ENCODE peak calls at places on chromosomes 13 and 19, in nine cellular contexts. K is IMR-90, V is gastrocnemius medialis, O is K562, M is right lobe of liver, N is heart left ventricle, Z is HCT116, C is Peyer's patch, L is body of pancreas. I is an unnamed sample. For H3K4me1, the result is how much of the 10 kb centered on the place peaks cover.

GRCh38 chr13:92303428-92303827 is 905.0 kb downstream of the GPC5 start:
- DNase-seq in Z (no peak), O (no peak), C (no peak), M (no peak), K (peak), N (no peak), L (no peak), V (no peak), I (no peak)

GRCh38 chr13:71625183-71625582 is 241.8 kb downstream of the DACH1 start:
- DNase-seq in O (no peak), C (no peak), L (no peak), M (no peak), V (no peak), Z (no peak), N (no peak), K (peak), I (no peak)

GRCh38 chr13:43664700-43665191 is 122.0 kb downstream of the ENOX1 start:
- DNase-seq in O (no peak), Z (no peak), V (no peak), K (peak), N (peak), L (peak), M (no peak), C (peak), I (no peak)

GRCh38 chr13:23509781-23510543 is 60.2 kb upstream of the TNFRSF19 start:
- DNase-seq in Z (no peak), K (peak), M (no peak), O (no peak), L (no peak), V (no peak), N (no peak), C (no peak), I (no peak)

GRCh38 chr13:98923641-98924397 is 54.0 kb downstream of the DOCK9 start:
- DNase-seq in C (no peak), Z (no peak), M (no peak), K (no peak), N (no peak), O (no peak), L (no peak), V (no peak), I (no peak)

GRCh38 chr19:54041969-54042606 is 21.6 kb downstream of the VSTM1 start:
- DNase-seq in C (no peak), M (no peak), L (no peak), Z (no peak), O (no peak), V (no peak), N (no peak), K (no peak), I (no peak)

GRCh38 chr19:45117167-45117594 is 24.2 kb downstream of the PPP1R37 start:
- DNase-seq in C (no peak), L (no peak), O (peak), Z (no peak), M (no peak), V (no peak), K (peak), N (no peak), I (no peak)

GRCh38 chr19:33426621-33427475 is 53.3 kb downstream of the CEBPG start:
- DNase-seq in N (no peak), L (no peak), V (no peak), M (peak), K (no peak), O (no peak), Z (no peak), C (no peak), I (no peak)

GRCh38 chr19:17681505-17682125 is 6.5 kb downstream of the UNC13A start:
- DNase-seq in N (peak), Z (no peak), K (peak), M (no peak), C (no peak), L (no peak), V (no peak), O (peak), I (no peak)

GRCh38 chr13:106990594-106990993 is 422.7 kb upstream of the ARGLU1 start:
- DNase-seq in Z (no peak), K (peak), O (no peak), M (no peak), L (no peak), V (no peak), C (no peak), N (no peak), I (no peak)

GRCh38 chr13:102589291-102589822 is 7.4 kb upstream of the TPP2 start:
- DNase-seq in L (no peak), N (no peak), Z (no peak), V (no peak), C (no peak), K (peak), O (no peak), M (no peak), I (no peak)

GRCh38 chr13:24208314-24208713 is 47.8 kb downstream of the SPATA13 start:
- DNase-seq in Z (peak), O (no peak), N (no peak), C (no peak), M (no peak), K (peak), L (peak), V (no peak), I (no peak)

GRCh38 chr13:99477493-99477892 is 23.8 kb upstream of the TM9SF2 start:
- DNase-seq in C (no peak), Z (no peak), V (no peak), L (no peak), O (no peak), N (no peak), K (no peak), M (no peak), I (no peak)

GRCh38 chr13:32790731-32791130 is 204.5 kb downstream of the PDS5B start:
- DNase-seq in O (peak), Z (no peak), N (no peak), K (no peak), C (no peak), M (no peak), L (no peak), V (no peak), I (no peak)

GRCh38 chr13:104900186-104900817 is 1635.2 kb downstream of the EFNB2 start:
- DNase-seq in N (no peak), M (no peak), C (no peak), O (no peak), L (no peak), V (no peak), K (no peak), Z (no peak), I (no peak)

GRCh38 chr13:99214232-99214631 is 13.6 kb downstream of the UBAC2 start:
- DNase-seq in O (no peak), M (no peak), N (no peak), C (no peak), K (no peak), L (no peak), V (no peak), Z (no peak), I (no peak)

GRCh38 chr13:100334209-100334608 is 245.3 kb downstream of the PCCA start:
- DNase-seq in Z (no peak), L (no peak), K (no peak), M (no peak), C (no peak), N (no peak), V (no peak), O (no peak), I (no peak)

GRCh38 chr19:54478677-54479266 is 5.7 kb upstream of the CDC42EP5 start:
- DNase-seq in L (no peak), O (peak), N (no peak), V (no peak), M (no peak), K (peak), Z (peak), C (no peak), I (no peak)

GRCh38 chr19:29547981-29548380 is 22.2 kb downstream of the VSTM2B start:
- DNase-seq in V (no peak), Z (no peak), L (no peak), O (no peak), M (peak), C (no peak), K (no peak), N (no peak), I (peak)

GRCh38 chr13:82674546-82674945 is 1207.7 kb downstream of the SLITRK1 start:
- DNase-seq in L (no peak), O (no peak), Z (no peak), C (no peak), M (no peak), K (no peak), V (no peak), N (no peak), I (no peak)

GRCh38 chr19:19315444-19315843 is 4.9 kb downstream of the SUGP1 start:
- DNase-seq in Z (no peak), V (no peak), K (no peak), C (no peak), N (no peak), L (no peak), O (no peak), M (no peak), I (no peak)

GRCh38 chr13:47135800-47136658 is 239.2 kb upstream of the HTR2A start:
- DNase-seq in Z (no peak), N (no peak), K (no peak), O (no peak), M (peak), C (no peak), L (peak), V (no peak), I (no peak)

GRCh38 chr19:31342926-31343325 is 6.3 kb downstream of the TSHZ3 start:
- DNase-seq in O (no peak), N (no peak), K (no peak), L (no peak), Z (no peak), V (no peak), C (no peak), M (no peak), I (no peak)

GRCh38 chr13:110211735-110212134 is 95.2 kb downstream of the COL4A1 start:
- DNase-seq in L (no peak), O (no peak), M (no peak), C (no peak), V (no peak), K (no peak), N (no peak), Z (no peak), I (no peak)

DNA sequence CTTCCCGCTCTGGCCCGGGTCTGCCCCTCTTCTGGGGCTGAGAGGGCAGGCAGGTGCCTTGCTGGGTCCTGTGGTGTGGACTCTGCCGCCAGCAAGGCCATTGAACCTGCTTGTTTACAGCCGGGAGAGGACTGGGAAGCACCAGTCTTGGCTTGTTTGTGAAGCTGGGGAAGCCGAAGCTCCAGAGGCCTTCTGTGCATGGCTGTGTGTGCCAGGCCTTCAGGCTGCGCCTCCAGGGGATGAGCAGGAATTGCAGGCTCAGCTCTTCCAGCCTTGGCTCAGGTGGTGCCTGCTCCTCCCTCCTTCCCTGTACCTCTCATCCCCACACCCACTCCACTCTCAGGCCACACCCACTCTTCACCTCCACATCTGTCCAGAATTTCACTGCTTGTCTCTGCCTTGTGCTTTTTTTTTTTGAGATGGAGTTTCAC is 17.5 kb downstream of the NDUFB7 start:
- DNase-seq in K (no peak), Z (no peak), L (peak), V (peak), N (no peak), C (peak), M (peak), O (no peak), I (peak)
- H3K4me3 ChIP-seq in K (no peak), Z (no peak), L (no peak), V (no peak), N (no peak), C (no peak), M (no peak), O (no peak), I (no peak)

GRCh38 chr13:21259571-21260455 is 83.4 kb downstream of the MRPL57 start:
- DNase-seq in Z (no peak), N (no peak), V (no peak), L (no peak), K (no peak), C (no peak), O (no peak), M (no peak), I (no peak)
- H3K4me1 ChIP-seq in Z (under half), N (under half), V (under half), L (under half), K (under half), C (under half), O (under half), M (under half), I (under half)

DNA sequence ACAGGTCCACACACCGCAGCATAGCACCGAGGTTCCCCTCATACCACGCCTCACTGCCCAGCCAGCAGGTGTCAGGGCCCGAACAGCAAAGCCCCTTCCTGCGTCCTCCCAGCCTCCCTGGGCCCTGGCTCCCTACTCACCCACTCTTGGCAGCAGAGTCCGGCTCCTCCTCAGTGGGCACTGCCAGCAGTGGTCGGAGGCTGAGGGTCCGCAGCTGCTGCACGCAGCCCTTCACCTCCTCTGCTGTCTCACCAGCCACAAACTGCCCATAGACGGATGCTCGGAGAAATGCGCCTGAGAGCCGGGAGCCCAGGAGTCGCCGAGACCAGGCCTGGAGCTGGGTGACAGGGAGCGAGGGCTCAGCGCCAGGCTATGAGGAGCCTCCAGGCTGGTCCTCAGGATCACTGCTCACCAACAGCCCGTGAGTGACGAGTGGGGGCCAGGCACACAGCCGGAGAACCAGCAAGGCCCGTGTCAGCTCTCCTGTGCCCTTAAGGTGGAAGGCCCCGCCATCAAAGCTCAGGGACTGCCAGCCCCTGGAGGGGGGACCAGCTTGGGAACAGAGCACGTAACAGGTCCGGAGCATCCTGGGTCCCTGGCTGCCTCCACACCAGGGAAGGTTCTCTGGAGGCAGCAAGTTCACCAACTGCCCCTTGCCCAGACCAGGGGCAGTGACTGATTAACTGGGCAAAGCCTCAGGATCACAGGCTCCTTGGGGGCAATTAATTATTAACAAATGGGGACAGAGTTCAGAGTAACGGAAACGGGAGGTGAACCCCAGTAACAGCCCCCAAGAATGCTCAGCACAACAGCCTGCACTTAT is at the start of gene PRODH2:
- DNase-seq in M (peak), O (no peak), Z (no peak), V (no peak), K (no peak), C (no peak), L (no peak), N (no peak), I (no peak)
- TF ChIP-seq POLR2A in M (peak), O (no peak), Z (no peak), V (no peak), K (no peak), C (no peak), L (no peak), N (no peak), I (no peak)

DNA sequence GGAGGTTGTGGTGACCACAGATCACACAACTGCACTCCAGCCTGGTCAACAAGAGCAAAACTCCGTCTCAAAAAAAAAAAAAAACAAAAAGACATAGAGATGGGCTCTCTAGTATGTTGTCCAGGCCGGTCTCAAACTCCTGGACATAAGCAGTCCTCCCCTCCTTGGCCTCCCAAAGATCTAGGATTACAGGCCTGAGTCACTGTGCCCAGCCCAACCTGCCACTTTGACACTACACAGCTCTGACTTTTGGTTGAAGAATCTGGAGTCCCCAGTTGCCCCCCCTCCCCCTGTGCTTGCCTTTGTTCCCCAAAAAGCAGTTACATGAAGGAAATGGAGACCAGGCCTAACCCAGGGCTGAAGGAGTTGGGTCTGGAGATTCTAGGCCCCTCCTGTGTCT is 12.9 kb downstream of the CARM1 start:
- DNase-seq in L (peak), Z (peak), C (no peak), N (no peak), K (peak), V (no peak), M (no peak), O (peak), I (no peak)
- H3K4me3 ChIP-seq in L (no peak), Z (no peak), C (no peak), N (no peak), K (no peak), V (no peak), M (no peak), O (no peak), I (no peak)

GRCh38 chr19:43752287-43752875 is 2.4 kb downstream of the SMG9 start:
- DNase-seq in O (no peak), L (no peak), Z (no peak), C (no peak), K (no peak), V (no peak), N (no peak), M (no peak), I (no peak)
- H3K4me1 ChIP-seq in O (under half), L (under half), Z (half or more), C (under half), K (under half), V (under half), N (under half), M (under half), I (under half)

GRCh38 chr19:8209111-8209964 is at the start of gene CERS4:
- DNase-seq in Z (no peak), K (peak), L (peak), V (peak), M (peak), O (peak), C (peak), N (peak), I (peak)
- TF ChIP-seq POLR2A in Z (no peak), K (no peak), L (peak), V (no peak), M (peak), O (no peak), C (no peak), N (peak), I (no peak)

I was measured in breast epithelium.